ENCODE peak calls at places on chromosomes 2 and 18, in six cellular contexts. A is stomach, O is fibroblast of villous mesenchyme, U is uterus, T is PC-3, H is right atrium auricular region. Z is an unnamed sample.

GRCh38 chr2:162103443-162104009 is 29.5 kb upstream of the DPP4 start:
- DNase-seq in H (no peak), O (no peak), U (no peak), A (no peak), T (no peak), Z (no peak)

GRCh38 chr2:84494070-84494469 is 22.2 kb upstream of the DNAH6 start:
- DNase-seq in O (no peak), T (peak), A (no peak), U (no peak), H (no peak), Z (no peak)

GRCh38 chr2:122528061-122528460 is 772.6 kb downstream of the TSN start:
- DNase-seq in T (peak), O (peak), H (no peak), U (no peak), A (no peak), Z (no peak)

GRCh38 chr2:109609352-109610024 is 4.3 kb downstream of the SEPTIN10 start:
- DNase-seq in T (peak), H (no peak), U (no peak), O (peak), A (no peak), Z (no peak)

GRCh38 chr2:165376571-165376975 is 92.9 kb upstream of the CSRNP3 start:
- DNase-seq in A (no peak), O (no peak), T (no peak), U (no peak), H (no peak), Z (no peak)

GRCh38 chr2:118810766-118811165 is 36.7 kb downstream of the EN1 start:
- DNase-seq in A (no peak), T (no peak), O (no peak), H (no peak), U (no peak), Z (no peak)

GRCh38 chr2:31241625-31242270 is 7.8 kb downstream of the EHD3 start:
- DNase-seq in U (no peak), T (no peak), H (no peak), O (no peak), A (no peak), Z (no peak)

GRCh38 chr2:162067596-162067995 is 6.4 kb downstream of the DPP4 start:
- DNase-seq in T (peak), U (no peak), A (no peak), O (no peak), H (no peak), Z (no peak)

GRCh38 chr18:79458131-79458838 is 62.6 kb downstream of the NFATC1 start:
- DNase-seq in T (peak), U (peak), A (peak), O (peak), H (peak), Z (no peak)

GRCh38 chr2:27202829-27203228 is 9.0 kb upstream of the ATRAID start:
- DNase-seq in T (no peak), A (no peak), U (no peak), H (no peak), O (no peak), Z (no peak)

GRCh38 chr2:96291751-96292150 is 13.6 kb downstream of the SNRNP200 start:
- DNase-seq in H (no peak), O (peak), T (no peak), A (no peak), U (no peak), Z (no peak)

GRCh38 chr2:183250061-183250460 is 125.8 kb downstream of the NUP35 start:
- DNase-seq in U (no peak), O (no peak), A (no peak), H (no peak), T (no peak), Z (no peak)

GRCh38 chr2:148674063-148675020 is 29.8 kb downstream of the EPC2 start:
- DNase-seq in A (no peak), H (no peak), U (no peak), T (peak), O (no peak), Z (no peak)

GRCh38 chr2:66169076-66169475 is 265.8 kb upstream of the MEIS1 start:
- DNase-seq in A (no peak), T (no peak), O (no peak), U (no peak), H (no peak), Z (no peak)

GRCh38 chr2:6368271-6368670 is 497.4 kb downstream of the CMPK2 start:
- DNase-seq in U (no peak), T (no peak), O (peak), A (no peak), H (no peak), Z (no peak)

GRCh38 chr2:9769171-9770005 is 73.9 kb upstream of the TAF1B start:
- DNase-seq in H (no peak), O (no peak), A (no peak), U (no peak), T (no peak), Z (no peak)

GRCh38 chr2:177989029-177989885 is 83.3 kb downstream of the PDE11A start:
- DNase-seq in O (no peak), H (no peak), A (no peak), U (no peak), T (no peak), Z (no peak)

GRCh38 chr2:176562359-176563043 is 293.3 kb downstream of the MTX2 start:
- DNase-seq in H (no peak), O (peak), T (peak), U (no peak), A (no peak), Z (no peak)

GRCh38 chr2:120949027-120949956 is 213.6 kb downstream of the GLI2 start:
- DNase-seq in T (peak), U (no peak), O (peak), H (no peak), A (no peak), Z (no peak)

GRCh38 chr2:37020212-37020886 is 54.0 kb upstream of the STRN start:
- DNase-seq in H (peak), A (peak), T (no peak), O (peak), U (peak), Z (no peak)

GRCh38 chr2:144548532-144549191 is 28.7 kb upstream of the ZEB2 start:
- DNase-seq in T (no peak), O (no peak), U (no peak), H (no peak), A (no peak), Z (no peak)

GRCh38 chr2:128465246-128466170 is 146.8 kb upstream of the HS6ST1 start:
- DNase-seq in H (peak), O (no peak), U (no peak), A (peak), T (no peak), Z (peak)

GRCh38 chr2:168622559-168622958 is 166.5 kb downstream of the CERS6 start:
- DNase-seq in O (no peak), H (no peak), U (no peak), T (peak), A (no peak), Z (no peak)

GRCh38 chr2:43266692-43267091 is 40.3 kb upstream of the ZFP36L2 start:
- DNase-seq in H (peak), O (no peak), A (peak), U (peak), T (no peak), Z (no peak)

GRCh38 chr2:79512442-79513401 is at the start of gene CTNNA2:
- DNase-seq in H (no peak), T (peak), A (peak), U (no peak), O (no peak), Z (peak)

GRCh38 chr2:148832626-148833025 is 42.4 kb upstream of the KIF5C start:
- DNase-seq in O (no peak), A (no peak), U (no peak), T (no peak), H (no peak), Z (no peak)

GRCh38 chr2:238426568-238427434 is at the start of gene ASB1:
- DNase-seq in T (peak), A (peak), U (peak), O (peak), H (peak), Z (peak)

GRCh38 chr2:70685771-70686171 is 82.2 kb downstream of the ADD2 start:
- DNase-seq in O (no peak), A (peak), U (no peak), H (no peak), T (no peak), Z (no peak)

GRCh38 chr18:3450358-3451107 is 561 bp downstream of the TGIF1 start:
- DNase-seq in A (peak), T (peak), O (peak), H (peak), U (peak), Z (peak)

GRCh38 chr18:48022531-48023330 is 92.3 kb upstream of the SMAD2 start:
- DNase-seq in O (peak), T (peak), U (no peak), H (no peak), A (no peak), Z (no peak)

GRCh38 chr2:85577386-85578242 is at the start of gene VAMP8:
- DNase-seq in O (peak), A (peak), H (no peak), T (peak), U (no peak), Z (no peak)

GRCh38 chr2:234917245-234917975 is 34.4 kb upstream of the SH3BP4 start:
- DNase-seq in U (no peak), A (no peak), O (peak), H (no peak), T (no peak), Z (no peak)

GRCh38 chr2:105848367-105848766 is 103.7 kb downstream of the NCK2 start:
- DNase-seq in A (no peak), T (no peak), U (no peak), O (no peak), H (no peak), Z (no peak)

GRCh38 chr2:25131567-25132295 is 36.6 kb downstream of the POMC start:
- DNase-seq in U (no peak), H (no peak), T (no peak), O (no peak), A (peak), Z (no peak)

GRCh38 chr2:150484461-150484931 is 3.0 kb downstream of the RND3 start:
- DNase-seq in O (peak), T (peak), U (no peak), H (no peak), A (no peak), Z (no peak)

GRCh38 chr18:45670281-45670962 is 53.6 kb upstream of the SLC14A1 start:
- DNase-seq in T (no peak), U (no peak), O (peak), H (peak), A (no peak), Z (no peak)

GRCh38 chr2:238947920-238948710 is 100.2 kb downstream of the TWIST2 start:
- DNase-seq in U (peak), A (peak), T (peak), O (peak), H (peak), Z (no peak)

GRCh38 chr2:142756430-142756829 is 121.0 kb upstream of the KYNU start:
- DNase-seq in A (no peak), U (no peak), O (peak), T (peak), H (no peak), Z (no peak)

GRCh38 chr18:12857215-12857924 is 26.7 kb downstream of the PTPN2 start:
- DNase-seq in U (no peak), A (no peak), T (no peak), H (no peak), O (no peak), Z (no peak)
- TF ChIP-seq CTCF in U (no peak), A (no peak), T (no peak), H (no peak), O (no peak), Z (no peak)

GRCh38 chr2:222319576-222320440 is 21.0 kb upstream of the PAX3 start:
- DNase-seq in T (no peak), H (no peak), A (no peak), U (no peak), O (no peak), Z (no peak)
- TF ChIP-seq CTCF in T (no peak), H (no peak), A (no peak), U (no peak), O (no peak), Z (no peak)

DNA sequence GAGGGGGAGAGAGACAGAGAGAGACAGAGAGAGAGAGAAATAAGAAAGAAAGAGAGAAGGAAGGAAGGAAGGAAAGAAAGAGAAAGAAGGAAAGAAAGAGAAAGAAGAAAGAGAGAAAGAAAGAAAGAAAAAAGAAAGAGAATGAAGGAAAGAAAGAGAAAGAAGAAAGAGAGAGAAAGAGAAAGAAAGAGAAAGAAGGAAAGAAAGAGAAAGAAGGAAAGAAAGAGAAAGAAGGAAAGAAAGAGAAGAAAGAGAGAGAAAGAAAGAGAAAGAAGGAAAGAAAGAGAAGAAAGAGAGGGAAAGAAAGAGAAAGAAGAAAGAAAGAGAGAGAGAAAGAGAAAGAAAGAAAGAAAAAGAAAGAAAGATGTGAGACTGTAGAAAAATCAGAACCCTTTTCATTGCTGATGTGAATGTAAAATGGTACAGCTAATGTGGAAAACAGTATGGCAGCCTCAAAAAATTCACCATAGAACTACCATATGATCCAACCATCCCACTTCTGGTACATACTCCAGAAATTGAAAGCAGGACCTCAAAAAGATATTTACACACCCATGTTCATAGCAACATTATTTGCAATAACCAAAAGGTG is 203.4 kb upstream of the POU3F3 start:
- DNase-seq in A (no peak), U (no peak), T (no peak), H (no peak), O (no peak), Z (no peak)
- TF ChIP-seq CTCF in A (no peak), U (no peak), T (no peak), H (no peak), O (no peak), Z (no peak)

DNA sequence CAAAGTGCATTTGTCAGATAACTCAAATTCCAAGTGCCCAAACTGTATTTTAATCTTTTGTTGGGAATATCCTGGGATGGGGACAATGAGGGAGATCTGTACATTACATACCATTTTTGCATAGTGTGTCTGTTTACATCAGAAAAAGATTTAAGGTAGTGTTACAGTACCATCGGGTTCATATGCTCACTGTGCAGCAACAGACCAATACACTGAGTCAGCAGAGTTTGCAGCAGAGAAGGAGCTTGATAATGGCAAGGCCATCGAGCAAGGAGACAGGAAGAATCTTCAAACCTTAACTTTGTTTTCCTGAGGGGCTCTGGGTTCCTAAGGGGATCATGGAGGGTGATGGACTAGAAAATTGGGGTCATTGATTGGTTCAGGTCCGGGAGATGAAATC is 399.7 kb downstream of the PARD3B start:
- DNase-seq in A (no peak), U (no peak), T (no peak), H (no peak), O (no peak), Z (no peak)
- TF ChIP-seq CTCF in A (no peak), U (no peak), T (no peak), H (no peak), O (no peak), Z (no peak)

DNA sequence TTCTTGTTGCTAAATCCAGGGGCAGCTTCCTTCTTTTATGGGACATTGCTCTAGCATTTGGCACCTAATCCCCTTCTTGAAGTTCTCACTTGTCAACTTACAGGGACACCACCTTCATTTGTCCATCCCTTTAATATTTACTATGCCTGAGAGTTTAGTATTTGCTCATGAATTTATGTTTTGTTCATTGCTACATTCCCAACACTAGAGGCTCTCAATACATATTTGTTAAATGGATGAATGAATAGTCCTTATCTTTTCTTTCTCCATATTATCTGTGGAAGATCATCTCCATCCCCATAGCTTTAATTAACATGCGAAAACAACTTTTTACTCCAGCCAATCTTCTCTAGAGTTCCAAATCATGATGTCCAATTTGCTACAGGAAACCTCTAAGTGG is 5.4 kb downstream of the CWC22 start:
- DNase-seq in U (no peak), O (no peak), H (no peak), A (no peak), T (no peak), Z (no peak)
- TF ChIP-seq CTCF in U (no peak), O (peak), H (no peak), A (no peak), T (peak), Z (no peak)

GRCh38 chr18:26621161-26622026 is 73.0 kb upstream of the KCTD1 start:
- DNase-seq in A (peak), O (peak), U (no peak), H (peak), T (peak), Z (no peak)
- TF ChIP-seq CTCF in A (peak), O (peak), U (peak), H (peak), T (peak), Z (peak)

GRCh38 chr18:22278798-22279197 is 109.4 kb downstream of the GATA6 start:
- DNase-seq in O (no peak), H (no peak), U (no peak), A (no peak), T (no peak), Z (no peak)

GRCh38 chr18:22277758-22278157 is 108.4 kb downstream of the GATA6 start:
- DNase-seq in A (no peak), T (no peak), U (peak), O (peak), H (peak), Z (no peak)

GRCh38 chr18:22276334-22276713 is 106.9 kb downstream of the GATA6 start:
- DNase-seq in T (no peak), A (no peak), O (no peak), U (peak), H (no peak), Z (no peak)

GRCh38 chr18:22273101-22274039 is 104.0 kb downstream of the GATA6 start:
- DNase-seq in A (no peak), T (no peak), O (no peak), U (no peak), H (no peak), Z (no peak)

DNA sequence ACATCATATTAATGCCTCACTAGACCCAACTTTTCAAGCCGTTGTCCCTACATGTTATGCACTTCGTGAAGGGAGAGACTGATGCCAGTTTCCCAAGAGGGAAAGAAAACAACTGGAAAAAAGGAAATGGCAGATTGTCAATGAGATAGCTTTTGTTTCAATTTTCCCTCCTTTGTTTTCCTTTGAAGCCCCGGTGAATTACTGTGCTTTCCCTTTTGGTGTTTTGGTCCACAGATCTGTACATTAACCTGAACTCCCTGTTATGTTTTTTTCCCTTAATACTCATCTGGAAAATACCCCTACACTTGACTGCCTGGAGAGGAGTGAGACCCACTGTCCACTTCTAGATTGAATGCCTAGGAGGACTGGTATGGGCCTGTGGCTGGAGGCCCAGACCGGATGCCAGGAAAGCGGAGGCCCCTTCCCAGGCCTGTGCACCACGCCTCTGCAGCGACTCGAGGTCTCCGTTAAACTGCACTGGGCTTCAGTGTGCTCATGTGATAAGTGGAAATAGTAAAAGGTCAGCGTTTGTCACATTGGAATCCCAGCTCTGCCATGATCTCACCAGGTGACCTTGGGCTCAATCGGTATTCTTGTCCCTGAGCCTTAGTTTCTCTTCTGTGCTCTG is 106.4 kb downstream of the GATA6 start:
- DNase-seq in O (no peak), A (no peak), T (no peak), U (no peak), H (no peak), Z (no peak)
- TF ChIP-seq CTCF in O (no peak), A (no peak), T (no peak), U (no peak), H (no peak), Z (no peak)

Z was measured in type B pancreatic cell.